ENCODE peak calls at places on chromosomes 1 and 21, in eight cellular contexts. E, X, L, A, Y, Q, D and N are unnamed samples.

GRCh38 chr1:100034465-100034864 is 64.7 kb downstream of the SLC35A3 start:
- DNase-seq in D (no peak), L (no peak), Q (peak), X (peak), E (no peak), Y (no peak), A (no peak), N (no peak)

GRCh38 chr21:45747233-45747766 is 103.8 kb downstream of the PCBP3 start:
- DNase-seq in Q (no peak), Y (peak), A (no peak), D (no peak), L (no peak), X (no peak), E (no peak), N (no peak)

GRCh38 chr1:60668584-60668983 is 413.8 kb upstream of the NFIA start:
- DNase-seq in Q (no peak), L (no peak), D (no peak), A (no peak), E (no peak), X (no peak), Y (no peak), N (no peak)

GRCh38 chr1:212366901-212367300 is 47.8 kb downstream of the PACC1 start:
- DNase-seq in L (no peak), Y (no peak), D (no peak), E (no peak), A (no peak), X (no peak), Q (peak), N (no peak)

GRCh38 chr1:109796484-109797305 is 33.0 kb upstream of the EPS8L3 start:
- DNase-seq in D (no peak), L (no peak), Q (peak), E (no peak), X (no peak), Y (no peak), A (no peak), N (no peak)

GRCh38 chr1:177216587-177217202 is 45.9 kb downstream of the BRINP2 start:
- DNase-seq in X (no peak), A (no peak), Y (no peak), E (no peak), L (no peak), D (no peak), Q (no peak), N (no peak)

GRCh38 chr1:99005537-99005942 is 879 bp upstream of the PLPPR5 start:
- DNase-seq in E (no peak), L (no peak), A (peak), X (no peak), Q (no peak), Y (no peak), D (no peak), N (peak)

GRCh38 chr1:93988634-93989350 is 79.6 kb upstream of the GCLM start:
- DNase-seq in A (no peak), X (no peak), L (peak), D (no peak), E (peak), Q (peak), Y (no peak), N (no peak)

GRCh38 chr1:232686346-232686745 is 56.4 kb upstream of the SIPA1L2 start:
- DNase-seq in L (no peak), D (no peak), Q (no peak), Y (no peak), E (no peak), A (no peak), X (no peak), N (no peak)

GRCh38 chr1:32863516-32864245 is 7.0 kb downstream of the FNDC5 start:
- DNase-seq in Y (no peak), A (no peak), Q (no peak), D (no peak), E (no peak), L (no peak), X (no peak), N (no peak)

GRCh38 chr1:17259233-17259873 is 10.5 kb downstream of the PADI3 start:
- DNase-seq in Q (peak), E (no peak), A (no peak), L (no peak), X (no peak), D (peak), Y (no peak), N (no peak)

GRCh38 chr1:89548486-89548857 is 23.8 kb downstream of the LRRC8B start:
- DNase-seq in L (no peak), X (no peak), A (no peak), E (no peak), D (no peak), Y (no peak), Q (no peak), N (no peak)

GRCh38 chr1:205610036-205610435 is 21.8 kb downstream of the ELK4 start:
- DNase-seq in D (no peak), A (no peak), Q (peak), Y (no peak), E (no peak), X (no peak), L (no peak), N (no peak)

GRCh38 chr1:2259668-2260392 is 31.7 kb downstream of the SKI start:
- DNase-seq in Y (no peak), L (no peak), Q (no peak), E (no peak), A (no peak), D (no peak), X (no peak), N (peak)

GRCh38 chr21:44255519-44255981 is 6.1 kb downstream of the DNMT3L start:
- DNase-seq in L (no peak), E (no peak), X (no peak), D (no peak), A (no peak), Q (no peak), Y (no peak), N (no peak)

GRCh38 chr1:65084068-65084467 is 63.9 kb upstream of the AK4 start:
- DNase-seq in Q (no peak), A (no peak), Y (no peak), E (no peak), D (no peak), L (no peak), X (no peak), N (no peak)